ENCODE peak calls at places on chromosomes 11 and 22, in six cellular contexts. A, T, G, E, X and Q are unnamed samples.

GRCh38 chr11:112241486-112241885 is 15.3 kb downstream of the PTS start:
- DNase-seq in A (peak; percentile 81), T (no peak), G (peak; percentile 97), E (peak; percentile 79), X (no peak), Q (no peak)

GRCh38 chr11:65172600-65172999 is 2.6 kb downstream of the SPDYC start:
- DNase-seq in A (no peak), T (no peak), G (no peak), E (no peak), X (no peak), Q (no peak)

GRCh38 chr11:2668876-2669275 is 30.9 kb downstream of the KCNQ1OT1 start:
- DNase-seq in A (no peak), T (no peak), G (no peak), E (no peak), X (no peak), Q (no peak)

GRCh38 chr11:83044958-83045712 is 26.6 kb downstream of the RAB30 start:
- DNase-seq in A (peak; percentile 92), T (no peak), G (peak; percentile 86), E (peak; percentile 68), X (no peak), Q (no peak)

GRCh38 chr11:40166892-40167291 is 1292.6 kb downstream of the LRRC4C start:
- DNase-seq in A (peak; percentile 0), T (no peak), G (peak; percentile 39), E (no peak), X (no peak), Q (no peak)

GRCh38 chr11:2377511-2378443 is 667 bp downstream of the CD81 start:
- DNase-seq in A (peak; percentile 86), T (no peak), G (peak; percentile 20), E (peak; percentile 45), X (peak; percentile 67), Q (no peak)

GRCh38 chr22:39209756-39210155 is 35.0 kb downstream of the PDGFB start:
- DNase-seq in A (no peak), T (no peak), G (no peak), E (no peak), X (no peak), Q (no peak)

GRCh38 chr11:35066783-35067476 is 72.0 kb upstream of the CD44 start:
- DNase-seq in A (no peak), T (no peak), G (no peak), E (no peak), X (peak; percentile 62), Q (peak; percentile 46)

GRCh38 chr22:37777122-37777687 is 30.5 kb upstream of the GCAT start:
- DNase-seq in A (peak; percentile 86), T (peak; percentile 84), G (peak; percentile 87), E (peak; percentile 82), X (no peak), Q (peak; percentile 66)

GRCh38 chr11:20155683-20156279 is 4.5 kb downstream of the DBX1 start:
- DNase-seq in A (no peak), T (no peak), G (no peak), E (no peak), X (no peak), Q (no peak)

GRCh38 chr11:20156876-20157613 is 3.2 kb downstream of the DBX1 start:
- DNase-seq in A (no peak), T (no peak), G (no peak), E (no peak), X (no peak), Q (peak; percentile 15)

GRCh38 chr11:20156280-20156875 is 3.9 kb downstream of the DBX1 start:
- DNase-seq in A (no peak), T (no peak), G (no peak), E (no peak), X (no peak), Q (no peak)

GRCh38 chr11:20158597-20159257 is 1.5 kb downstream of the DBX1 start:
- DNase-seq in A (peak; percentile 77), T (no peak), G (peak; percentile 47), E (peak; percentile 71), X (no peak), Q (no peak)

DNA sequence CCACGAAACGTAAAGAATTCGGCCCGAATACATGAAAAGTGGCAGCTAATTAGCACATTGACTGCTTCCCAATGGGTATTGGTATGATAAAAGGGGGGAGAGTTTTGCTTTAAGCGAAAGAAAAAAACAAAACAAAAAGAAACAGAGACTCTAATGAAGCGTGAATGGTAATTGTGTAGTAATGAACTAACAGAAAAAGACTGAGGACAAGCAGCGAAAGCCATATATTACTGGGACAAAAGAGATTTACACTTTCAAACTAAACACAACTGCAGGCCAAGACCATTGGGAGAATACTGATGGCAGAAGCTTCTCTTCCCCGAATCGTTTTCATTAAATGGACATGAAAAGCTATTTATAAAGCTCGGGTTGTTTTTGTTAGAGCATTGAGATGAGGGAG is 2.5 kb downstream of the DBX1 start:
- DNase-seq in A (no peak), T (no peak), G (no peak), E (no peak), X (no peak), Q (no peak)
- TF ChIP-seq EZH2 in A (no peak), T (no peak), G (no peak), E (no peak), X (no peak), Q (no peak)

GRCh38 chr11:114062272-114062671 is 2.8 kb downstream of the ZBTB16 start:
- DNase-seq in A (no peak), T (no peak), G (no peak), E (no peak), X (no peak), Q (no peak)

GRCh38 chr11:114059984-114060401 is 482 bp downstream of the ZBTB16 start:
- DNase-seq in A (peak; percentile 63), T (no peak), G (no peak), E (peak; percentile 53), X (no peak), Q (no peak)

GRCh38 chr11:114060402-114061052 is 1.0 kb downstream of the ZBTB16 start:
- DNase-seq in A (peak; percentile 57), T (no peak), G (no peak), E (no peak), X (no peak), Q (no peak)

GRCh38 chr11:114059278-114059983 is at the start of gene ZBTB16:
- DNase-seq in A (peak; percentile 37), T (no peak), G (no peak), E (peak; percentile 95), X (no peak), Q (no peak)

DNA sequence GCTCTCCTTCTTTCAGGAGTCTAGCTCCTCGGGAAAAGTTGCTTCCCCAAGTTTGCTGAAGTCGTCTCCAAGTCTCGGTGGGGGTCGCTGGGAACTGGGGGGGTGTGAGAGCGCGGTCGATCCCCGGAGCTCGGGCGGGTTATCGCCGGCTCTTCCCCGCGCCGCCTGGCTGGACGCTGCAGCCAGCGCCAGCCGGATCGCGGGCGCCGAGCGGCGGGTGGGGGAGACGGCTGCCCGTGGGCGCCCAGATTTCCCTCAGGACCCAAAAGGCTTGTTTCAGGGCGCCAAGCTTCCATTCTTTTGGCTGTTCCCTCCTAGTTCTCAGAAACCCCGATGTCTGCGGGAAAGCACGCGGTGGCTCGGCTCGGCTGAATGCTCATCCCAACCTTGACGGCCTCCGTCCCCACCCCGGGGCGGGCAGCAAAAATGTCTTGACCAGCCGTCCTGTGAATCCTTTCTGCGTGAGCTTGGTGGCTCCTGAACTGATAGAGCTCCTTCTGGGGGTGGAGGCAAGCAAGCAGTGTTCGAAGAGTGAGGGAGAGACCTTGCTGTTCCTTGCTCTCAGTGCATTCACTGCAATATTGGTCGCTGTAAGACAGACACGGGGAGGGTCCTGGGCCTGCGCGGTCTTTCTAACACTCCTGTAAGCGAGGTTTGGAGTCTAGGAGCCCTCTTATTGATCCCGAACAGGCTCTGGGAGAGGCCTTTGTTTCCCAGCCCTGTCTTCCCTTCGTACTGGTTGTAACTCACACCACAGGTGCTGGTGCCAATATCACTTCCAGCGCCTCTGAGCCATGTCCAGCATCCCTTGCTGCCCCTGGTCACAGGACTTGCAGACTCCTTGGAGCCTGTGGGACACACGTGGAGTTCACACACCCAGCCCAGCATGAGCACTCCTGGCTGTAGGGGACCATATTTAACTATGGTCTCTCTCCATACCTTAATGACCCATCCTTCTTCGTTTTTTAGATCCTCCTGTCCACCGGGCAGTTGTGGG is 1.8 kb downstream of the ZBTB16 start:
- DNase-seq in A (peak; percentile 57), T (no peak), G (no peak), E (peak; percentile 68), X (no peak), Q (no peak)
- TF ChIP-seq EZH2 in A (peak; percentile 65), T (no peak), G (no peak), E (peak; percentile 55), X (no peak), Q (no peak)

GRCh38 chr11:44318369-44318768 is 8.4 kb upstream of the ALX4 start:
- DNase-seq in A (no peak), T (no peak), G (no peak), E (no peak), X (no peak), Q (no peak)

GRCh38 chr11:44319552-44320288 is 9.8 kb upstream of the ALX4 start:
- DNase-seq in A (peak; percentile 19), T (no peak), G (no peak), E (no peak), X (no peak), Q (no peak)

GRCh38 chr11:44320289-44320973 is 10.5 kb upstream of the ALX4 start:
- DNase-seq in A (no peak), T (no peak), G (no peak), E (no peak), X (no peak), Q (no peak)

GRCh38 chr11:44321059-44321458 is 11.1 kb upstream of the ALX4 start:
- DNase-seq in A (no peak), T (no peak), G (no peak), E (no peak), X (no peak), Q (no peak)

DNA sequence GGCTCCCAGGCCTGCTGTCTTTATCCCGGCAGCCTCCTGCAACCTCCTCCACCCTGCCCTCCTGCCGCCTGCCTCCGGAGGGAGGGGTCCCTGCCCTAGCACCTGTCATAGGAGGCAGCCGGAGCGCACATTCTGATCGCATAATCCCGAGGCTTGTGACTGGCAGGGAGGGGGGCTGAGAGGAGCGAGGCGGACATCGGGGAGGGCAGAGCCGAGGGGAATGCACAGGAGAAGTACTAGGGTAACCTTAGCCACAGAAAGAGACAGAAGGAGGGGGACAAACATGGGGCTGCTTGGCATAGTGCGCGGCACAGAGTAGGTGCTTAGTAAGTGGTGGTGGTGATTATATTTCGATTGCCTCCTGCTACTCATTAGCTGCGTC is 9.2 kb upstream of the ALX4 start:
- DNase-seq in A (no peak), T (no peak), G (no peak), E (no peak), X (no peak), Q (no peak)
- TF ChIP-seq EZH2 in A (no peak), T (no peak), G (no peak), E (peak; percentile 60), X (no peak), Q (no peak)

GRCh38 chr22:42343136-42343484 is 72.7 kb upstream of the TCF20 start:
- DNase-seq in A (no peak), T (no peak), G (no peak), E (no peak), X (peak; percentile 47), Q (no peak)
- TF ChIP-seq EZH2 in A (no peak), T (no peak), G (no peak), E (peak; percentile 35), X (no peak), Q (no peak)